ENCODE peak calls at places on chromosomes 13 and 19, in four cellular contexts. G, D, P and A are unnamed samples.

GRCh38 chr13:24693862-24694471 is 13.8 kb downstream of the ATP12A start:
- DNase-seq in D (peak), P (peak), G (peak), A (peak)

GRCh38 chr13:47025791-47026419 is 129.1 kb upstream of the HTR2A start:
- DNase-seq in P (no peak), G (no peak), D (no peak), A (no peak)

GRCh38 chr13:64305246-64305645 is 2889.6 kb upstream of the PCDH20 start:
- DNase-seq in D (no peak), P (no peak), G (peak), A (no peak)

GRCh38 chr19:38134538-38135149 is 89.4 kb downstream of the DPF1 start:
- DNase-seq in D (peak), G (peak), P (peak), A (peak)

GRCh38 chr19:38850976-38851621 is 1.3 kb upstream of the HNRNPL start:
- DNase-seq in P (peak), G (no peak), D (peak), A (peak)

GRCh38 chr13:93029536-93029935 is 197.1 kb upstream of the GPC6 start:
- DNase-seq in D (no peak), P (no peak), G (peak), A (no peak)

GRCh38 chr19:29775575-29775900 is 36.3 kb upstream of the CCNE1 start:
- DNase-seq in D (peak), G (no peak), P (peak), A (no peak)

GRCh38 chr19:7476941-7477494 is 11.8 kb downstream of the PEX11G start:
- DNase-seq in G (no peak), D (no peak), P (no peak), A (no peak)

GRCh38 chr13:46654956-46655726 is 102.2 kb downstream of the LRCH1 start:
- DNase-seq in G (peak), P (no peak), D (no peak), A (peak)

GRCh38 chr13:102773441-102774209 is at the start of gene TEX30:
- DNase-seq in P (peak), G (peak), D (peak), A (peak)

GRCh38 chr13:109700176-109700575 is 86.2 kb downstream of the IRS2 start:
- DNase-seq in P (no peak), D (peak), G (peak), A (peak)

GRCh38 chr19:55265173-55265572 is 6.4 kb upstream of the PPP6R1 start:
- DNase-seq in D (no peak), P (no peak), G (no peak), A (no peak)

GRCh38 chr19:46351241-46352041 is 4.6 kb downstream of the PPP5C start:
- DNase-seq in P (no peak), D (no peak), G (peak), A (peak)

GRCh38 chr13:21537105-21537504 is 66.9 kb downstream of the MICU2 start:
- DNase-seq in D (no peak), P (no peak), G (peak), A (no peak)

GRCh38 chr13:73781384-73781783 is 352.8 kb downstream of the KLF12 start:
- DNase-seq in G (no peak), P (no peak), D (no peak), A (no peak)

GRCh38 chr19:6057651-6058365 is 52.5 kb downstream of the RFX2 start:
- DNase-seq in P (no peak), D (no peak), G (no peak), A (no peak)

GRCh38 chr19:56660381-56661105 is 11.0 kb downstream of the ZNF835 start:
- DNase-seq in P (no peak), G (no peak), D (no peak), A (peak)

GRCh38 chr19:17677002-17677401 is 11.2 kb downstream of the UNC13A start:
- DNase-seq in P (peak), G (no peak), D (no peak), A (no peak)

GRCh38 chr13:25857830-25858229 is 194.0 kb downstream of the SHISA2 start:
- DNase-seq in G (no peak), P (no peak), D (no peak), A (no peak)

GRCh38 chr13:27991881-27992280 is 3.4 kb upstream of the URAD start:
- DNase-seq in D (no peak), P (no peak), G (no peak), A (no peak)

GRCh38 chr13:30373727-30374126 is 48.6 kb upstream of the UBE2L5 start:
- DNase-seq in P (no peak), D (no peak), G (no peak), A (no peak)

GRCh38 chr19:19575411-19575810 is 37.3 kb downstream of the CILP2 start:
- DNase-seq in D (no peak), G (no peak), P (peak), A (no peak)

GRCh38 chr13:100387416-100387815 is 201.2 kb downstream of the GGACT start:
- DNase-seq in P (no peak), D (no peak), G (no peak), A (no peak)

GRCh38 chr13:28220166-28220565 is 81.8 kb downstream of the PAN3 start:
- DNase-seq in G (peak), D (peak), P (no peak), A (peak)

GRCh38 chr13:75761373-75761772 is 125.2 kb downstream of the LMO7 start:
- DNase-seq in D (no peak), G (peak), P (no peak), A (no peak)

GRCh38 chr19:15015946-15016542 is 33.2 kb upstream of the CASP14 start:
- DNase-seq in P (peak), D (peak), G (no peak), A (peak)

GRCh38 chr19:31139871-31140505 is 209.2 kb downstream of the TSHZ3 start:
- DNase-seq in G (peak), D (no peak), P (no peak), A (peak)

GRCh38 chr19:1752757-1753728 is at the start of gene ONECUT3:
- DNase-seq in D (peak), G (no peak), P (peak), A (no peak)

GRCh38 chr13:75537401-75538365 is at the start of gene COMMD6:
- DNase-seq in P (peak), G (peak), D (peak), A (peak)

GRCh38 chr19:46192990-46193650 is 36.4 kb upstream of the IGFL1 start:
- DNase-seq in P (no peak), D (peak), G (peak), A (peak)

GRCh38 chr13:99981115-99982020 is at the start of gene ZIC2:
- DNase-seq in D (peak), P (peak), G (no peak), A (peak)

GRCh38 chr13:109998808-109999528 is 212.6 kb upstream of the IRS2 start:
- DNase-seq in D (peak), P (no peak), G (peak), A (peak)

GRCh38 chr19:45079063-45079910 is at the start of gene GEMIN7:
- DNase-seq in D (peak), P (peak), G (peak), A (peak)
- TF ChIP-seq CTCF in D (no peak), P (peak), G (no peak), A (peak)

GRCh38 chr19:3481241-3482090 is 1.1 kb upstream of the SMIM24 start:
- DNase-seq in D (peak), P (no peak), G (no peak), A (no peak)

GRCh38 chr19:3479819-3480215 is 508 bp downstream of the SMIM24 start:
- DNase-seq in D (peak), G (no peak), P (no peak), A (peak)

GRCh38 chr19:3480383-3481091 is at the start of gene SMIM24:
- DNase-seq in P (no peak), D (peak), G (no peak), A (no peak)

GRCh38 chr19:3482507-3483225 is 575 bp downstream of the SMIM44 start:
- DNase-seq in P (no peak), G (no peak), D (no peak), A (no peak)

DNA sequence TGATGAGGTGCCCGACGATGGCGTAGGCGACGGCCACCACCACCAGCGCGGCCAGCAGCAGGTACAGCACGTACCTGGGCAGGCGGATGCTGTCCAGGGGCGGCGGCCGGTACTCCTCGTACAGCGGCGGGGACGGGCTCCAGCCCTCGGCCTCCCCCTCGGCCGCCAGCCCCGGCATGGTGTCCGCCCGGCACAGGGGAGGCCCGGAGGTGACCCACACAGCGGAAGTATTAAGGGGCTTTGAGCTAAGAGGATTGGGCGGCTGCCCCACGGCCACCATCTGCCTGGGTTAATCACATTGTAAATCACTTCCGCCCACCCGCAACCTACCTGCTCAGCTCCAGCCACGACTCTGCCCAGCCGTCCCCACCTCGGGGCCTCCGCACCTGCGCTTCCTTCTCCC is at the start of gene SMIM44:
- DNase-seq in D (no peak), P (no peak), G (no peak), A (no peak)
- TF ChIP-seq EZH2 in D (no peak), P (no peak), G (no peak), A (no peak)

GRCh38 chr13:48748681-48749080 is 95.0 kb downstream of the CYSLTR2 start:
- DNase-seq in G (peak), D (no peak), P (no peak), A (no peak)

GRCh38 chr13:48749699-48750473 is 96.2 kb downstream of the CYSLTR2 start:
- DNase-seq in G (peak), P (peak), D (peak), A (peak)

GRCh38 chr13:48746816-48747215 is 93.1 kb downstream of the CYSLTR2 start:
- DNase-seq in D (no peak), G (no peak), P (no peak), A (no peak)

GRCh38 chr13:48749144-48749543 is 95.4 kb downstream of the CYSLTR2 start:
- DNase-seq in G (peak), P (no peak), D (peak), A (no peak)

GRCh38 chr13:48750588-48751383 is 97.1 kb downstream of the CYSLTR2 start:
- DNase-seq in G (peak), P (no peak), D (no peak), A (no peak)
- TF ChIP-seq CTCF in G (no peak), P (no peak), D (no peak), A (no peak)

GRCh38 chr19:51116736-51117135 is 8.0 kb upstream of the SIGLEC9 start:
- DNase-seq in D (no peak), G (no peak), P (no peak), A (no peak)
- TF ChIP-seq EZH2 in D (no peak), G (no peak), P (no peak), A (no peak)

DNA sequence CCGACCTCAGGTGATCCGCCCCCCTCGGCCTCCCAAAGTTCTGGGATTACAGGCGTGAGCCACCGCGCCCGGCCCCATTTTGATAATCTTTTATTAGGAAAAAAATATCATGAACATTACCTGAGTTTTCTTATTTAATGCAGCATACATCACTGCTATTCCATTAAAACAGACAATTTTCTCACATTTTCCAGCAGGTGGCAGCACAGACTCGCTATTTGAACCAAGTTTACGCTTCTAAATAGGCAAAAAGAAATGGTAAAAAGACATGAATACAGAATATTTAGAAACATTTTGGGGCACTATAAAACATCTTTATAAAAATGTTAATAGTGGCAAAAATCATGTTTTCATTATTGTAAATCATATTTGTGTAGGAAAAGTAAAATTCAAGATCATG is 903.1 kb downstream of the SLITRK6 start:
- DNase-seq in D (peak), P (peak), G (peak), A (peak)
- TF ChIP-seq CTCF in D (peak), P (peak), G (peak), A (peak)

DNA sequence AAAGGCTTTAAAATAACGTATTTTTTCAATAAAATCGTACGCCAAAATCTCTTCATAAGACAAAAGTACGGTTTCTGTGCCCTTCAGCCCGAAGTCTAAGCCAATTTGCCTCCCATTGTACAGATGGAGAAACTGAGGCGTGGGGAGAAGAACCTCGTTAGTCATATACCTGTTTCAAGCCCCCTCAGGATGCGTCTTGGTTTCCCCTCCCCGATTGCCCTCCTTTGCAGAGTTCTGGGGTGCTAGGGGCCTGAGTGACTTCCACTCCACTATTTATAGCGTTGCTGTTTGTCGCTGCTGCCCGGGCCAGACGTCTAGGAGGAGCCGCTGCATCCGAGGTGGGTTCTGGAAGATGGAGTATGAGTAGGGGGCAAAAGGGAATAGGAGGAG is 2.3 kb upstream of the LTBP4 start:
- DNase-seq in G (no peak), D (no peak), P (no peak), A (no peak)
- TF ChIP-seq EZH2 in G (no peak), D (no peak), P (no peak), A (no peak)

GRCh38 chr19:2952953-2953481 is 8.2 kb upstream of the ZNF77 start:
- DNase-seq in D (peak), P (no peak), G (no peak), A (no peak)
- TF ChIP-seq CTCF in D (no peak), P (no peak), G (peak), A (no peak)